ENCODE peak calls at places on chromosomes 5 and 9, in six cellular contexts. E is IMR-90, Y is H9, Z is H1, U is mesenchymal stem cell, S is mesendoderm. P is an unnamed sample.
A peak's percentile ranks its signal among the peaks of the same experiment; 100 is the strongest.

GRCh38 chr9:111036946-111037743 is 1.1 kb downstream of the LPAR1 start:
- DNase-seq in E (peak; percentile 37), Y (no peak), Z (no peak), U (peak; percentile 59), S (peak; percentile 61), P (peak; percentile 42)

GRCh38 chr5:95708876-95709275 is 22.3 kb upstream of the RHOBTB3 start:
- DNase-seq in E (no peak), Y (no peak), Z (no peak), U (no peak), S (no peak), P (no peak)

GRCh38 chr9:114394523-114395193 is 6.9 kb upstream of the AKNA start:
- DNase-seq in E (no peak), Y (no peak), Z (no peak), U (no peak), S (no peak), P (no peak)

GRCh38 chr5:173853370-173854131 is 34.6 kb upstream of the CPEB4 start:
- DNase-seq in E (no peak), Y (no peak), Z (no peak), U (no peak), S (no peak), P (no peak)

GRCh38 chr5:162268694-162269481 is 201.3 kb downstream of the GABRG2 start:
- DNase-seq in E (no peak), Y (no peak), Z (no peak), U (no peak), S (no peak), P (no peak)

GRCh38 chr9:129221233-129221632 is 43.2 kb upstream of the IER5L start:
- DNase-seq in E (no peak), Y (no peak), Z (no peak), U (no peak), S (no peak), P (no peak)

GRCh38 chr9:91659529-91660294 is 236.1 kb upstream of the NFIL3 start:
- DNase-seq in E (peak; percentile 55), Y (peak; percentile 61), Z (no peak), U (peak; percentile 47), S (peak; percentile 48), P (peak; percentile 21)

GRCh38 chr5:146042628-146043279 is 62.6 kb downstream of the PLAC8L1 start:
- DNase-seq in E (peak; percentile 80), Y (no peak), Z (no peak), U (peak; percentile 86), S (no peak), P (no peak)

GRCh38 chr5:143384865-143385657 is 18.4 kb downstream of the NR3C1 start:
- DNase-seq in E (no peak), Y (no peak), Z (no peak), U (no peak), S (no peak), P (no peak)

GRCh38 chr9:69678843-69679538 is 6.8 kb upstream of the APBA1 start:
- DNase-seq in E (no peak), Y (no peak), Z (no peak), U (peak; percentile 11), S (no peak), P (no peak)

GRCh38 chr9:90447773-90448172 is 194.9 kb downstream of the DIRAS2 start:
- DNase-seq in E (no peak), Y (no peak), Z (no peak), U (no peak), S (no peak), P (no peak)

GRCh38 chr5:50292735-50293394 is 148.2 kb downstream of the EMB start:
- DNase-seq in E (no peak), Y (no peak), Z (no peak), U (no peak), S (no peak), P (no peak)

GRCh38 chr9:98533132-98533531 is 175.6 kb downstream of the GABBR2 start:
- DNase-seq in E (peak; percentile 62), Y (no peak), Z (no peak), U (no peak), S (no peak), P (no peak)

GRCh38 chr9:129027685-129028191 is 393 bp downstream of the SH3GLB2 start:
- DNase-seq in E (no peak), Y (no peak), Z (no peak), U (peak; percentile 28), S (peak; percentile 67), P (peak; percentile 31)

GRCh38 chr5:82165740-82166530 is 112.2 kb downstream of the RPS23 start:
- DNase-seq in E (peak; percentile 95), Y (peak; percentile 50), Z (no peak), U (peak; percentile 94), S (peak; percentile 91), P (peak; percentile 31)

GRCh38 chr9:137317021-137317978 is 15.2 kb upstream of the NRARP start:
- DNase-seq in E (no peak), Y (peak; percentile 34), Z (peak; percentile 49), U (no peak), S (no peak), P (no peak)

GRCh38 chr5:63962345-63962744 is at the start of gene HTR1A:
- DNase-seq in E (no peak), Y (no peak), Z (peak; percentile 48), U (no peak), S (no peak), P (no peak)

GRCh38 chr5:12214631-12215030 is 310.4 kb upstream of the CTNND2 start:
- DNase-seq in E (no peak), Y (no peak), Z (no peak), U (no peak), S (no peak), P (no peak)

GRCh38 chr5:59276886-59277514 is 616.5 kb downstream of the PDE4D start:
- DNase-seq in E (no peak), Y (no peak), Z (no peak), U (peak; percentile 50), S (no peak), P (no peak)

GRCh38 chr5:151902215-151902614 is 22.4 kb downstream of the GLRA1 start:
- DNase-seq in E (no peak), Y (no peak), Z (no peak), U (no peak), S (no peak), P (no peak)

GRCh38 chr5:173258466-173258865 is 23.5 kb upstream of the NKX2-5 start:
- DNase-seq in E (no peak), Y (no peak), Z (no peak), U (no peak), S (no peak), P (no peak)

GRCh38 chr5:107893642-107894041 is 222.9 kb upstream of the EFNA5 start:
- DNase-seq in E (peak; percentile 32), Y (no peak), Z (no peak), U (peak; percentile 50), S (no peak), P (no peak)

GRCh38 chr5:53111139-53111538 is 1.6 kb upstream of the MOCS2 start:
- DNase-seq in E (no peak), Y (no peak), Z (no peak), U (no peak), S (no peak), P (no peak)

GRCh38 chr5:53109041-53109435 is 519 bp downstream of the MOCS2 start:
- DNase-seq in E (no peak), Y (no peak), Z (no peak), U (peak; percentile 44), S (peak; percentile 5), P (peak; percentile 9)

GRCh38 chr5:53110156-53110555 is 599 bp upstream of the MOCS2 start:
- DNase-seq in E (no peak), Y (no peak), Z (no peak), U (no peak), S (peak; percentile 13), P (no peak)

GRCh38 chr5:53112909-53113308 is 3.4 kb upstream of the MOCS2 start:
- DNase-seq in E (no peak), Y (no peak), Z (no peak), U (no peak), S (no peak), P (no peak)

DNA sequence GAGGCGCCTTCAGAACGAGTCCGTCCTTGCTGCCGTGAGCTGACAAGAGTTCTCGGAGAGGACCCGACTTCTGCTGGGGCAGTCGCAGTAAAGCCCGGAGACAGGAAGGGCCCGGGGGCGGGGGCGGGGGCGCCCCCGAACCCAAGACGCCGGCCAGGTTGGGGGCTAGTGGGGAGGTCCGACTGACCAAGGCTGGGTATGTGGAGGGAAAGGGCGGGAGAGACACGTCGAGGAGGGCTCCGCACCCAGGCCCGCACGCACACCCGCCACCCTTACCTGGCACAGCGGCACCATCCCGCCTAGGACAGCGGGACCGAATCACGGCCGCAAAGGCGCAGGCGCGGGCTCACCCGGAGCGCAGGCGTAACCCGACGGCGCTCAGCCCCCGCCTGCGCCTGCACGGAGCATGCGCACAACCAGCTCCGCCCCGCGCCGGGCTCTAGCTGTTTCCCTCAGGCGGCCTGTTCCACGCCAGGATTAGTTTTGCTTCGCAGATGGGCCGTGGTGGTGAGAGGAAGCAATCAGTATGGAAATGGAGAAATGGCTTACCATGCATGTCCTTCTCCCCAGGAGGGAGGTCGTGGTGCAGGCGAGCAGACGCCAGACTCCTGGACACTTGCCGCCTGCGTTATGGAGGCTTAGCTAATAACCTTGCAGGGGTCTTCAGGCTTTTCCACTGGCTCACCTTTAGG is at the start of gene MOCS2:
- DNase-seq in E (peak; percentile 87), Y (peak; percentile 90), Z (peak; percentile 91), U (peak; percentile 88), S (peak; percentile 92), P (peak; percentile 88)
- H2BK120ac ChIP-seq in E (peak within 1 kb of the TSS; percentile 90), Y (no peak within 1 kb of the TSS), Z (peak within 1 kb of the TSS; percentile 70), U (peak within 1 kb of the TSS; percentile 52), S (no peak within 1 kb of the TSS), P (no peak within 1 kb of the TSS)

GRCh38 chr9:124468061-124468740 is 17.9 kb downstream of the ADGRD2 start:
- DNase-seq in E (no peak), Y (no peak), Z (no peak), U (no peak), S (no peak), P (no peak)
- H2AK5ac ChIP-seq in E (no peak overlapping the region), Y (no peak overlapping the region), Z (no peak overlapping the region), U (no peak overlapping the region), S (no peak overlapping the region), P (peak overlapping the region; percentile 94)

DNA sequence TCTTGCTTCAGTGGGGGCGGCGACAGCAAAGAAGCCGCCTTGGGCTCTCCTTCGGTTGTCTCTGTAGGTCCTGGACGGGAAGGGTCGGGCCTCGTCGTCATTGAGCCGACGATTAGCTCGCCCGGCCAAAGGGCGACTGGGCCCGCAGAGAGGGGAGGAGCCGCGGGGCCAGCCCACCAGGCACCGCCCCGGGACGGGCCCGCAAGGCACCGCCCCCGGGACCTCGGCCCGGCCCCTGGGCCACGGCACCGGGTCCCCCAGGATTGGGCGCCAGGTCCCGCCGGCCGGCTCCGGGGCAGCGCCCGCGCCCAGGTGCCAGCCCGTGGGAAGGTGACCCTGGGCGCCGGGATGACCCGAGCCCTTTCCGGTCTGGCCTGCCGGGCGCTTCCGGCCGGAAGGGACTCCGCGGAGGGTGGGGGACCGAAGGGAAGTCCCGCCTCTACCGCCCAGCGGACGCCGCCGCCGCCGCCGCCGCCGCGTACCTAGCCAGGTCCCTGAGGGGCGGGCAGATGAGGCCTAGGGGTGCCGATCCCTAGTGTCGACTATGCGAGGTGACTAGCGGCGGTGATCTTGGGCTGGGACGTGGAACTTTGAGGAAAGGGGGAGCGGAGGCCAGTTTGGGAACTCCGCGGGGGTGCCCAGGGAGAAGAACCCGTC is at the start of the genes GBA2 and RGP1:
- DNase-seq in E (peak; percentile 43), Y (peak; percentile 83), Z (peak; percentile 88), U (peak; percentile 83), S (peak; percentile 86), P (peak; percentile 67)
- H2BK120ac ChIP-seq in E (peak within 1 kb of the TSS; percentile 62), Y (no peak within 1 kb of the TSS), Z (no peak within 1 kb of the TSS), U (peak within 1 kb of the TSS; percentile 81), S (no peak within 1 kb of the TSS), P (no peak within 1 kb of the TSS)

DNA sequence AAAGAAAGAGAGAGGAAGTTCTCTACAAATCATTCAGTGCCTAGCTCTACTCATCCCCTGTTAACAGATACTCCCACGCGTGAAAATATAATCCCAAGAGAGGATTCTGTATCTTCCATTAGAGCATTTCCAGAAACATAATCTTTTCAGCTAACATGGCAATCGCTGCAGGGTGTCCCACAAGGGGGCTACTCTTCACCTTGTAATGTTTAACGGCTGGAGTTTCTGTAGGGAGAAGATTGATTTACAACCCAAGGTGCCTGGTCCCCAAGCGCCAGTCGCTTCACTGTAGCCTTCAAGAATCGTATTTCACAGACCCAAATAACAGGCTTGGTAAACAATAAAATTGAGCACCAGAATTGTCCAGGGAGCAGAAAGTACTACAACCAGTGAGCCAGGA is 318.7 kb downstream of the TLE1 start:
- DNase-seq in E (no peak), Y (no peak), Z (no peak), U (no peak), S (no peak), P (no peak)
- H2AK5ac ChIP-seq in E (no peak overlapping the region), Y (no peak overlapping the region), Z (no peak overlapping the region), U (no peak overlapping the region), S (no peak overlapping the region), P (peak overlapping the region; percentile 39)